ENCODE peak calls at places on chromosomes 4 and X, in six cellular contexts. Q is GM23248; M is tibial nerve; B is naive thymus-derived CD4-positive, alpha-beta T cell; W is body of pancreas; Z is right cardiac atrium. D is an unnamed sample.

GRCh38 chrX:129755779-129756650 is 17.2 kb downstream of the XPNPEP2 start:
- DNase-seq in M (no peak), Q (no peak), Z (no peak), W (no peak), B (peak; percentile 45), D (peak; percentile 55)

GRCh38 chr4:186622788-186623464 is 67.6 kb upstream of the MTNR1A start:
- DNase-seq in Q (peak; percentile 92), B (no peak), M (no peak), W (no peak), Z (peak; percentile 61), D (no peak)

GRCh38 chr4:44916406-44916805 is 190.1 kb upstream of the GNPDA2 start:
- DNase-seq in B (no peak), M (no peak), Z (no peak), W (no peak), Q (peak; percentile 62), D (peak; percentile 11)

GRCh38 chr4:186563761-186564160 is 8.4 kb upstream of the MTNR1A start:
- DNase-seq in Q (no peak), Z (no peak), W (no peak), B (no peak), M (no peak), D (peak; percentile 26)

GRCh38 chr4:73230865-73231517 is 27.6 kb downstream of the ANKRD17 start:
- DNase-seq in B (no peak), Q (no peak), W (no peak), M (no peak), Z (no peak), D (no peak)

GRCh38 chr4:11625206-11625605 is 196.5 kb upstream of the HS3ST1 start:
- DNase-seq in Z (peak; percentile 69), Q (no peak), M (no peak), B (no peak), W (no peak), D (no peak)

GRCh38 chr4:165872443-165873297 is at the start of gene TLL1:
- DNase-seq in M (no peak), Q (no peak), W (peak; percentile 25), Z (peak; percentile 68), B (no peak), D (peak; percentile 50)

GRCh38 chr4:36446275-36446674 is 164.9 kb downstream of the DTHD1 start:
- DNase-seq in Z (no peak), B (no peak), Q (no peak), W (no peak), M (no peak), D (no peak)

GRCh38 chr4:108965472-108966076 is 202.7 kb upstream of the ETNPPL start:
- DNase-seq in Z (no peak), B (no peak), Q (no peak), M (no peak), W (no peak), D (peak; percentile 70)

GRCh38 chrX:23434356-23434884 is 99.8 kb downstream of the PTCHD1 start:
- DNase-seq in Z (peak; percentile 91), W (peak; percentile 77), B (no peak), M (peak; percentile 72), Q (peak; percentile 83), D (no peak)

GRCh38 chr4:74157116-74157742 is 689 bp upstream of the MTHFD2L start:
- DNase-seq in W (no peak), Z (no peak), Q (peak; percentile 68), M (no peak), B (no peak), D (no peak)

GRCh38 chrX:130902783-130903613 is at the start of gene ENOX2:
- DNase-seq in W (peak; percentile 93), M (peak; percentile 74), Q (peak; percentile 94), B (peak; percentile 87), Z (peak; percentile 95), D (peak; percentile 95)

GRCh38 chr4:5885733-5886132 is 7.2 kb downstream of the CRMP1 start:
- DNase-seq in Z (no peak), B (no peak), M (no peak), W (no peak), Q (no peak), D (no peak)

GRCh38 chr4:20544645-20545044 is 155.6 kb upstream of the PACRGL start:
- DNase-seq in B (no peak), Q (peak; percentile 72), M (no peak), Z (no peak), W (no peak), D (no peak)

GRCh38 chrX:69028006-69028760 is 137.1 kb downstream of the PJA1 start:
- DNase-seq in M (no peak), W (no peak), Z (no peak), B (no peak), Q (no peak), D (no peak)

GRCh38 chr4:137677851-137678250 is 145.6 kb upstream of the PCDH18 start:
- DNase-seq in Q (peak; percentile 90), W (no peak), M (no peak), B (no peak), Z (no peak), D (no peak)

GRCh38 chrX:104668550-104668949 is 102.6 kb downstream of the IL1RAPL2 start:
- DNase-seq in M (no peak), Q (peak; percentile 4), B (no peak), W (no peak), Z (no peak), D (no peak)

DNA sequence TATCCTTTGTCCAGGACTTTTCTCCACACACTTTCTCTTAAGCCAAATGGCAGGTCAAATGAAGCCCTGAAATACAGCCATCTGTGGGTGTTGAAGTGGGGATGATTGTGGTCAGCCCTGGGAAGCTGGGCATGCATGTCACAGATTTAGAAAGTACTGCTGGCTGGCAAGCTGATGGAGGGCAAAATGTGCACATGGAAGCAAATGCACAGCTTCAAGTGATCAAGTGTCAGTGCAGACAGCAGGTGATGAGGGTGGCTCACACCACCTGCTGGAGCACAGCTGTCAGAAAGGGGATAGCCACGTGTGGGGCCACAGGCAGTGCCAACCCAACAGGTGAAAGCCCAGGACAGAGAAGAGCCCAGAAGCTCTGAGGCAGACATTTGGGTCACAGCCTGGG is 40.3 kb upstream of the ATXN3L start:
- DNase-seq in M (no peak), Q (no peak), Z (no peak), W (no peak), B (no peak), D (peak; percentile 86)
- H3K4me1 ChIP-seq in M (no peaks in the 10 kb centered on the region), Q (peaks cover 10% of the 10 kb centered on the region), Z (peaks cover 2% of the 10 kb centered on the region), W (no peaks in the 10 kb centered on the region), B (no peaks in the 10 kb centered on the region), D (peaks cover 34% of the 10 kb centered on the region)

GRCh38 chr4:118775405-118775804 is 60.5 kb downstream of the SEC24D start:
- DNase-seq in B (no peak), M (no peak), Q (no peak), Z (no peak), W (no peak), D (no peak)
- H3K27ac ChIP-seq in B (no peak overlapping the region), M (no peak overlapping the region), Q (peak overlapping the region; percentile 27), Z (no peak overlapping the region), W (no peak overlapping the region), D (no peak overlapping the region)

GRCh38 chr4:86845593-86845992 is 3.6 kb downstream of the SLC10A6 start:
- DNase-seq in M (no peak), Q (no peak), Z (no peak), W (no peak), B (no peak), D (no peak)

GRCh38 chr4:86846921-86847320 is 2.3 kb downstream of the SLC10A6 start:
- DNase-seq in Q (peak; percentile 28), B (no peak), M (no peak), Z (no peak), W (no peak), D (no peak)

GRCh38 chr4:86848136-86848535 is 1.0 kb downstream of the SLC10A6 start:
- DNase-seq in Z (no peak), M (no peak), W (no peak), B (no peak), Q (peak; percentile 63), D (no peak)

GRCh38 chr4:86847576-86847975 is 1.6 kb downstream of the SLC10A6 start:
- DNase-seq in M (no peak), B (no peak), W (no peak), Z (no peak), Q (peak; percentile 15), D (no peak)

DNA sequence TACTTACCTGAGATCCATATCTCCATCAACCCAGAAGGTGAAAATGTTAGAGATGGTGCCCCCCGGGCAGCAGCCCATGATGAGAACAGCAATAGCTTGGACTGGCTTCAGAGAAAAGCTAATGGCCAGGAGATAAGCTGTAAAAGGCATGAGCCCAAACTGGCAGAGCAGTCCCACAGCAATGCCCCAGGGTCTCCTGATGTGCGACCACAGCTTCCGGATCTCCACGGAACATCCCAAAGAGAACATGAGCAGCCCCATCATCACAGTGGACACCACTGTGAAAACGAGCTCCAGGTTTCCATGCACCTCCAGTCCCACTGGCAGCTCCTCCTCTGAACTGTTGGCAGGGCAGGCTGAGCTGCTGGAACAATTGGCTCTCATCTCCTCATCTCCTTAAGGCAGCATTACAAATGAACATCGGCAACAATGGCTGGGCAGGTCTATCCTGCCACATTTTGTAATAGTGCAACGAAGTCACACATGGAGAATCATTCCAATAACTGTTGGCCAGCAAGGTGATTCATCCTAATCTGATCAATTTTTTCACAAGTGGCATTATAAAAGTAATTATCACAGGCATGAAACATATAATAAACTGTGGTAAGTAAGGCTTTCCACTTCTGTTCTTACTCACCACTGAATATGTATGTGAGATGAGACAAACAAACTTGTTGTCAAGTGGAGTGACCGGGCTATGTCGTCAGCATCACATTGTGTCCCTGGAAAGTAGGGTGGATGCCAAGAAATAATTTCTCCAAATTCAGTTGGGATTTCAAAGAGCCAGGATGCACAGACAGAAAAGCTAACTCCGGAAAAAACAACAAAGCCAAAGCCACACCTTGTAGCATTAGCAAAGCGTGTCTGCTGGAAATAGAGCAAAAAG is at the start of gene SLC10A6:
- DNase-seq in Z (no peak), Q (peak; percentile 55), B (no peak), M (peak; percentile 15), W (no peak), D (no peak)
- H3K4me3 ChIP-seq in Z (peak within 1 kb of the TSS; percentile 4), Q (no peak within 1 kb of the TSS), B (no peak within 1 kb of the TSS), M (peak within 1 kb of the TSS; percentile 7), W (no peak within 1 kb of the TSS), D (no peak within 1 kb of the TSS)

GRCh38 chrX:107730298-107730655 is 45.3 kb downstream of the TSC22D3 start:
- DNase-seq in B (no peak), Z (no peak), Q (no peak), W (no peak), M (no peak), D (no peak)

GRCh38 chrX:107733686-107734085 is 41.9 kb downstream of the TSC22D3 start:
- DNase-seq in Z (no peak), Q (no peak), W (no peak), B (no peak), M (no peak), D (no peak)

GRCh38 chrX:107729558-107730297 is 45.9 kb downstream of the TSC22D3 start:
- DNase-seq in W (no peak), M (no peak), Q (no peak), Z (peak; percentile 82), B (no peak), D (peak; percentile 62)

GRCh38 chrX:107730991-107731766 is 44.4 kb downstream of the TSC22D3 start:
- DNase-seq in M (no peak), B (no peak), Q (no peak), W (peak; percentile 52), Z (no peak), D (no peak)

DNA sequence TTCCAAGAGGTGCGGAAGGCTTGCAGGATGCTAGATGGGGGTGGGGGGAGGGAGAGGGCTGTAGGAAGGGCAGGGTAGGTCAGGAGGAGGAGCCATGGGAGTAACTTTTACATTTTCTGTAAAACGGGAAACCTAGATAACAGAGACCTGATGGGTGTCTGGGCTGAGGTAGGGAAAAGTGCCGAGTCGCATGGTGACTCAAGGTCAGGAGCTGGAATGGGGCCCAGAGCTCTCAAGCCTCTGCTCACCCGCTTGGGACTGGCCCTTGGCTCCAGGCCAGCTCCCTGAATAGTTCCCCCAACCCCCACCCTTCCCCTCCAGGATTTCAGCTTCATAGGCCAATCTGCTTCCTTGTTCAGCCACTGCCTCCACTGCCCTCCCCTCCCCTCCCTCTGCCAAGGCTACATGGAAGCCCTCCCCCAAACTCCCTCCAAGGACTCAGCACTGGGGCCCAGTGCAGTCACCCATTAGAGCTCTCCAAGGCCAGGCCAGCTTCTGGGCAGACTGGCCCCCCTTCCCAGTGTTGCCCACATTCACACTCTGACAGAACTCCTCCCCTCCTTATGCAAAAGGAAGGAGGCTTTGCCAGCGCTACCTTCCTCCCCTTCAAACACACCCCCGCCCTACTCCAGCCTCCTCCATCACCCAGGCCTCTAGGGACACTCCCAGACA is 43.6 kb downstream of the TSC22D3 start:
- DNase-seq in W (peak; percentile 96), M (peak; percentile 72), Q (peak; percentile 70), B (no peak), Z (peak; percentile 93), D (peak; percentile 54)
- H3K4me1 ChIP-seq in W (peaks cover 92% of the 10 kb centered on the region), M (peaks cover 11% of the 10 kb centered on the region), Q (no peaks in the 10 kb centered on the region), B (no peaks in the 10 kb centered on the region), Z (peaks cover 25% of the 10 kb centered on the region), D (peaks cover 8% of the 10 kb centered on the region)